ENCODE peak calls at places on chromosome 6, in six cellular contexts. F, X, P, A, I and T are unnamed samples.

GRCh38 chr6:92848901-92849300 is 570.5 kb downstream of the EPHA7 start:
- DNase-seq in F (no peak), X (no peak), P (no peak), A (no peak), I (no peak), T (no peak)

GRCh38 chr6:41182069-41183034 is 18.6 kb downstream of the TREML2 start:
- DNase-seq in F (peak; percentile 84), X (peak; percentile 22), P (peak; percentile 72), A (peak; percentile 45), I (no peak), T (no peak)

GRCh38 chr6:116572162-116572561 is 858 bp downstream of the RWDD1 start:
- DNase-seq in F (no peak), X (no peak), P (peak; percentile 45), A (peak; percentile 43), I (no peak), T (no peak)

GRCh38 chr6:118012944-118013343 is 105.9 kb downstream of the SLC35F1 start:
- DNase-seq in F (no peak), X (peak; percentile 9), P (no peak), A (no peak), I (no peak), T (no peak)

GRCh38 chr6:138601128-138601527 is 101.8 kb upstream of the NHSL1 start:
- DNase-seq in F (no peak), X (no peak), P (peak; percentile 48), A (peak; percentile 40), I (no peak), T (no peak)

GRCh38 chr6:72042088-72042487 is 155.7 kb downstream of the RIMS1 start:
- DNase-seq in F (no peak), X (no peak), P (no peak), A (no peak), I (no peak), T (no peak)

GRCh38 chr6:153058909-153059308 is 56.4 kb upstream of the MTRF1L start:
- DNase-seq in F (no peak), X (no peak), P (peak; percentile 20), A (peak; percentile 6), I (no peak), T (no peak)

GRCh38 chr6:17394192-17394611 is 807 bp downstream of the CAP2 start:
- DNase-seq in F (peak; percentile 89), X (peak; percentile 29), P (peak; percentile 75), A (peak; percentile 85), I (no peak), T (peak; percentile 70)

GRCh38 chr6:3340358-3340798 is 81.6 kb downstream of the PSMG4 start:
- DNase-seq in F (no peak), X (no peak), P (no peak), A (peak; percentile 51), I (no peak), T (no peak)

GRCh38 chr6:51335543-51335942 is 516.9 kb downstream of the TFAP2B start:
- DNase-seq in F (no peak), X (no peak), P (no peak), A (no peak), I (no peak), T (no peak)

GRCh38 chr6:120103616-120104015 is 754.1 kb upstream of the MAN1A1 start:
- DNase-seq in F (no peak), X (no peak), P (no peak), A (no peak), I (no peak), T (no peak)

GRCh38 chr6:159170999-159171712 is 2.0 kb downstream of the FNDC1 start:
- DNase-seq in F (no peak), X (no peak), P (peak; percentile 71), A (peak; percentile 91), I (no peak), T (no peak)

GRCh38 chr6:108638993-108639392 is 78.3 kb downstream of the FOXO3 start:
- DNase-seq in F (peak; percentile 64), X (no peak), P (no peak), A (no peak), I (no peak), T (no peak)

GRCh38 chr6:43768983-43769525 is 957 bp upstream of the VEGFA start:
- DNase-seq in F (no peak), X (no peak), P (peak; percentile 97), A (peak; percentile 86), I (no peak), T (no peak)

GRCh38 chr6:52183131-52183530 is 3.0 kb upstream of the IL17A start:
- DNase-seq in F (no peak), X (no peak), P (no peak), A (no peak), I (no peak), T (no peak)

GRCh38 chr6:121309768-121310473 is 24.4 kb downstream of the TBC1D32 start:
- DNase-seq in F (no peak), X (no peak), P (peak; percentile 60), A (peak; percentile 76), I (no peak), T (no peak)

GRCh38 chr6:35757461-35758123 is 18.8 kb upstream of the CLPSL2 start:
- DNase-seq in F (peak; percentile 86), X (peak; percentile 33), P (peak; percentile 65), A (peak; percentile 12), I (no peak), T (no peak)

GRCh38 chr6:35752330-35752729 is 15.5 kb downstream of the ARMC12 start:
- DNase-seq in F (no peak), X (no peak), P (no peak), A (no peak), I (no peak), T (no peak)

GRCh38 chr6:35755525-35755924 is 18.7 kb downstream of the ARMC12 start:
- DNase-seq in F (no peak), X (no peak), P (no peak), A (no peak), I (no peak), T (no peak)

GRCh38 chr6:35751594-35751993 is 14.8 kb downstream of the ARMC12 start:
- DNase-seq in F (no peak), X (no peak), P (no peak), A (no peak), I (no peak), T (no peak)

DNA sequence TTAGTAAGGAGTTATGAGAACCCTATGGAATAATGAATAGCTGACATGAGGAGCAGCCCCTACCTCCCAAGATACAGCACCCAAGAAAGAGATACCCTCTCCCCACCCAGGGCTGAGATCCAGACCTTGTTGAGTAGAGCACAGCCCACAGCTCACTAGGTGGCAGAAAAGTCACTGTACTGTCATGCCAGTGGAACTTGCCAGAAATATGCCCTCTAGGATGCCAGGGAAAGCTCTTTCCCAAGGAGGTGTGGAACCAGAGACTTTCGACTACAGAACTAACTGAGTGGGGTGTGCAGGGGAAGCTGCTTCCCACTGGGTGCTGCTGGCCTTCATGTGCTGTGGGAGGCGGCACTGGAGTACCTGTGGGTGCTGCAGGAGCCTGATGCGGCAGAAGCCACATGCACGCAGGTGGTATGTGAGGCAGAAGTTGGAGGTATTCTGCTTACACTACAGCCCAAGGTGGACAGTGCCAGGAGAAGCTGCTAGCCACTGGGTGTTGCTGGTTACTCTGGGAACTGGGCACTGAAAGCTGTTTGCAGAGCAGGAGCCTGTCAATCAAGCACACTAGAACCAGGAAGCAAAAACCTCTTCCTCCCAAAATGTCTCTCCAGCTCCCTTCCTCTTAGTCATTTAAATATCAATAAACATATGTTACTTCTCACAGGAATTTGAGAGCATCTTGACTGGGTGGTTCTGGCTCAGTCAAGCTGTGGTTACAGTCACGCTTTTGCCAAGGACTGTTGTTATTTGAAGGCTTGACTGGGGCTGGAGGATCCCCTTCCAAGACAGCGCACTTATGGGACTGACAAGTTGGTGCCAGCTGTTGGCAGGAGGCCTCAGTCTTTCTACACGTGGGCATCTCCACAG is 17.9 kb downstream of the ARMC12 start:
- DNase-seq in F (no peak), X (no peak), P (no peak), A (peak; percentile 31), I (no peak), T (no peak)
- TF ChIP-seq CTCF in F (no peak), X (no peak), P (no peak), A (no peak), I (no peak), T (no peak)

DNA sequence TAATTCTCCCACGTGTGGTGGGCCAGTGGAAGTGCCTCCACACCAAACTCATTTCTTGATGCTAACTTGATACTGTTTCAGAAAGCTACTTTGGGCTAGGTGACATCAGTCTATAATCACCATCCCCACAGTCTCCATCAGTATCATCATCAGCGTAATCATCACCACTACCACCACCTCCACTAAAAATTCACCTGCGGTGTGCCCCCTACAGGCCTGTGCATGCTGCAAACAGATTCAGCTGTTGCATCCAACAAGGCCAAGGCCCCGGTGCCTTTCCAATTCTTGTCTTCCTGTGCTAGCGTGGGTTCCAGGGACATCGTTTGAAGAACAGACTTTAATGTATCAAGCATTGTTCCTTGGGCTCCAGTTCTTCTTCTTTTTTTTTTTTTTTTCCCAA is 201.3 kb upstream of the EXOC2 start:
- DNase-seq in F (peak; percentile 70), X (no peak), P (no peak), A (no peak), I (no peak), T (no peak)
- TF ChIP-seq CTCF in F (peak; percentile 79), X (no peak), P (no peak), A (no peak), I (no peak), T (no peak)

GRCh38 chr6:135440087-135440792 is 57.3 kb downstream of the AHI1 start:
- DNase-seq in F (no peak), X (no peak), P (no peak), A (peak; percentile 36), I (no peak), T (no peak)

GRCh38 chr6:135439549-135439948 is 58.0 kb downstream of the AHI1 start:
- DNase-seq in F (no peak), X (no peak), P (no peak), A (no peak), I (no peak), T (no peak)

GRCh38 chr6:135434095-135434494 is 63.4 kb downstream of the AHI1 start:
- DNase-seq in F (no peak), X (no peak), P (no peak), A (no peak), I (no peak), T (no peak)

GRCh38 chr6:135438907-135439535 is 58.5 kb downstream of the AHI1 start:
- DNase-seq in F (no peak), X (no peak), P (peak; percentile 29), A (peak; percentile 12), I (no peak), T (no peak)
- TF ChIP-seq CTCF in F (peak; percentile 82), X (peak; percentile 61), P (peak; percentile 53), A (peak; percentile 23), I (no peak), T (peak; percentile 57)

GRCh38 chr6:25038300-25038699 is 102.5 kb upstream of the RIPOR2 start:
- DNase-seq in F (no peak), X (no peak), P (no peak), A (no peak), I (no peak), T (no peak)

GRCh38 chr6:25042984-25043725 is 107.4 kb upstream of the RIPOR2 start:
- DNase-seq in F (no peak), X (no peak), P (no peak), A (no peak), I (no peak), T (no peak)

GRCh38 chr6:25041676-25042598 is 106.2 kb upstream of the RIPOR2 start:
- DNase-seq in F (peak; percentile 57), X (no peak), P (no peak), A (no peak), I (no peak), T (no peak)

GRCh38 chr6:25038992-25039391 is 103.2 kb upstream of the RIPOR2 start:
- DNase-seq in F (no peak), X (no peak), P (no peak), A (no peak), I (no peak), T (no peak)

DNA sequence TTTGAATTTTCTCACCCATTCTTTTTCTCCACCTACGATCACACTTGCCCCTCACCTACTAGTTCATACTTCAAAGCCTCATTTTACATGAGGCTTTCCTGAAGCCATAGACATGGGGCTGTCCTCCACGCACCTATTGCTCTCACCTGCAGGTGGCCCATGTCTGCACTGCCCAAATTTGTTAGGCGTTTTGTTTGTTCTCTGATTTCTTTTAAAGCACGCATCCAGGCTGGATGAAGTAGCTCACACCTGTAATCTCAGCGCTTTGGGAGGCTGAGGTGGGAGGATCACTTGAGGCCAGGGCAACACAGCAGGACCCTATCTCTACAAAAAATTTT is 106.8 kb upstream of the RIPOR2 start:
- DNase-seq in F (no peak), X (no peak), P (no peak), A (no peak), I (no peak), T (no peak)
- TF ChIP-seq CTCF in F (peak; percentile 63), X (no peak), P (no peak), A (no peak), I (no peak), T (no peak)